ENCODE peak calls at places on chromosomes 12 and 14, in ten cellular contexts. I is A549, D is heart right ventricle, F is heart left ventricle, V is HCT116, Y is H9, A is mesendoderm, M is body of pancreas, T is left ventricle myocardium inferior, N is mesenchymal stem cell. R is an unnamed sample. For H3K4me1, the result is how much of the 10 kb centered on the place peaks cover.

GRCh38 chr14:87935081-87935828 is 57.7 kb downstream of the GALC start:
- DNase-seq in I (no peak), D (no peak), F (no peak), V (no peak), Y (no peak), A (no peak), M (no peak), T (no peak), N (no peak), R (no peak)

GRCh38 chr12:967641-968040 is 18.1 kb upstream of the RAD52 start:
- DNase-seq in I (no peak), D (no peak), F (no peak), V (no peak), Y (no peak), A (no peak), M (no peak), T (no peak), N (no peak), R (no peak)

GRCh38 chr12:127485528-127485927 is 781.4 kb upstream of the TMEM132C start:
- DNase-seq in I (peak), D (no peak), F (no peak), V (no peak), Y (no peak), A (peak), M (no peak), T (no peak), N (peak), R (peak)

GRCh38 chr14:105472496-105472991 is 2.1 kb upstream of the CRIP2 start:
- DNase-seq in I (no peak), D (peak), F (peak), V (no peak), Y (no peak), A (no peak), M (no peak), T (peak), N (no peak), R (no peak)

GRCh38 chr14:30573203-30573814 is 14.4 kb downstream of the G2E3 start:
- DNase-seq in I (peak), D (no peak), F (no peak), V (no peak), Y (no peak), A (no peak), M (no peak), T (no peak), N (peak), R (no peak)

GRCh38 chr12:102114212-102114611 is 5.7 kb downstream of the NUP37 start:
- DNase-seq in I (no peak), D (no peak), F (no peak), V (no peak), Y (no peak), A (no peak), M (no peak), T (no peak), N (no peak), R (no peak)

GRCh38 chr12:76455582-76456345 is 103.8 kb downstream of the OSBPL8 start:
- DNase-seq in I (peak), D (no peak), F (no peak), V (peak), Y (no peak), A (peak), M (no peak), T (no peak), N (peak), R (peak)

GRCh38 chr12:51700887-51701286 is 109.9 kb downstream of the SCN8A start:
- DNase-seq in I (no peak), D (no peak), F (no peak), V (no peak), Y (no peak), A (no peak), M (no peak), T (no peak), N (no peak), R (no peak)

GRCh38 chr12:10722905-10723866 is at the start of gene YBX3:
- DNase-seq in I (peak), D (peak), F (peak), V (peak), Y (peak), A (peak), M (peak), T (peak), N (peak), R (peak)

GRCh38 chr14:20551606-20552005 is 9.2 kb downstream of the RNASE9 start:
- DNase-seq in I (no peak), D (no peak), F (no peak), V (no peak), Y (peak), A (no peak), M (no peak), T (no peak), N (no peak), R (no peak)

GRCh38 chr12:81329088-81329487 is 251.2 kb downstream of the ACSS3 start:
- DNase-seq in I (peak), D (no peak), F (no peak), V (no peak), Y (peak), A (peak), M (no peak), T (no peak), N (peak), R (peak)

GRCh38 chr14:77275041-77275854 is 4.2 kb upstream of the NGB start:
- DNase-seq in I (no peak), D (no peak), F (no peak), V (no peak), Y (no peak), A (no peak), M (no peak), T (no peak), N (no peak), R (no peak)

GRCh38 chr14:99728981-99729451 is 44.9 kb downstream of the CYP46A1 start:
- DNase-seq in I (no peak), D (no peak), F (no peak), V (no peak), Y (no peak), A (no peak), M (peak), T (peak), N (no peak), R (no peak)

GRCh38 chr12:32437095-32437515 is 37.7 kb downstream of the FGD4 start:
- DNase-seq in I (peak), D (no peak), F (no peak), V (peak), Y (no peak), A (peak), M (no peak), T (no peak), N (peak), R (no peak)

DNA sequence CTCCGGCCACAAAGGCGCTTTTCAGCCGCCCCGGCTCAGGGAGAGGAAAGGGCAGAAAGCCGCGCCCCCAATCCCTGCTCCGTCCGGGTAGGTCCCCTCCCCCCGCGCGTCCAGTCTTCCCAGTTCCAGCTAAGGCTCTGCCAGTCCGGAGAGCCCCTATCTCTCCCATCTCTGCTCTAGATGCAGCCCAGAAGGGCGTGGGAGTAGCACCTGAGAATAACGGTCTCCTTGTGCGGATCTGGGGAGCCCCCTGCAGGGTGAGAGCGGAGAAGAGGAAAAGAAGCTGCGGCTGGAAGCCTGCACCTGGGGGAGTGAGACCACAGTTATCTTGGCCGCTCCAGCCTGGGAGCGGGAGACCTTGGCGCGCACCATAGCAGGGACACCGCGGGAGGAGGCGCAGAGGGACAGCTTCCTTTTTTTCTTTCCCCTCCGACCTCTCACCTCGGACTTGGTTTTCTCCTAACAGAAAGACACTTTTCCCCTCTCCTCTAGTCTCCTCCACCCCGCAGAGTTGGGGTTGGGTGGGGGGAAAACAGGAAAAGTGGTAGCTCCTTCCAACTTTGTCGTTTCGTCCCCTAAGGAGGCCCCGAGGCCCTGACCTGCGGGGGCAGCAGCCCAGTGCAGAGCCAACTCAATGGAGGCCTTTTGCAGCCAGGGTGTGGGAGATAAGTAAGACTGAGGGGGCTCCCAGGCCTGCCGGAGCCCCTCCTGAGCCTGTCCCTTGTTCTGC is 2.4 kb downstream of the DHH start:
- DNase-seq in I (peak), D (peak), F (peak), V (no peak), Y (peak), A (peak), M (peak), T (peak), N (peak), R (peak)
- H3K27ac ChIP-seq in I (peak), D (no peak), F (peak), V (no peak), Y (no peak), A (no peak), M (no peak), T (peak), N (no peak), R (no peak)

GRCh38 chr12:22163594-22163993 is 117.6 kb downstream of the CMAS start:
- DNase-seq in I (no peak), D (no peak), F (no peak), V (no peak), Y (no peak), A (no peak), M (no peak), T (no peak), N (no peak), R (no peak)

GRCh38 chr12:22160396-22161003 is 114.5 kb downstream of the CMAS start:
- DNase-seq in I (no peak), D (no peak), F (no peak), V (no peak), Y (no peak), A (no peak), M (no peak), T (no peak), N (no peak), R (no peak)

GRCh38 chr12:22169281-22169824 is 123.3 kb downstream of the CMAS start:
- DNase-seq in I (no peak), D (no peak), F (no peak), V (no peak), Y (no peak), A (no peak), M (no peak), T (no peak), N (no peak), R (no peak)

DNA sequence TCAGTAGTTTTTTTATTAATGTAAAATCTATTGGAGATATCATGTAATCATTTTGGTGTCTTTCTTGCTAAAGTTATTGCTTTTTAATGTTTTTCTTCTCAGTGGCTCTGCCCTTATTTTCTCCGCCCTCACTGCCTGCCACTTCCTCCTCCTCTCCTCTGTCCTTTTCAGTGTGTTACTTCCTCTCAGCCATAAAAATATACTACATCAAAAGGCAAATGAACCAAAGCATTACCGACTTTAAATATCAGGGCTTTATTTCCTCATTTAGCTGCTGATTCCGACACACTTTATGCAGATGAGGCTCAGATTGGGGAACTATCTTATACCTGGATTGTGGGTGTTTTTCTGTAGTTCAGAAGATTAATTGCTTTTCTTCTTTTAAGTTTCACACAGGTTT is 118.1 kb downstream of the CMAS start:
- DNase-seq in I (no peak), D (no peak), F (no peak), V (no peak), Y (no peak), A (no peak), M (no peak), T (no peak), N (no peak), R (no peak)
- H3K4me1 ChIP-seq in I (under half), D (under half), F (under half), V (under half), Y (under half), A (under half), M (under half), T (under half), N (under half), R (under half)

GRCh38 chr12:9240776-9241175 is 32.6 kb upstream of the PZP start:
- DNase-seq in I (no peak), D (no peak), F (no peak), V (no peak), Y (no peak), A (no peak), M (no peak), T (no peak), N (no peak), R (no peak)
- H3K27ac ChIP-seq in I (no peak), D (peak), F (peak), V (no peak), Y (no peak), A (no peak), M (no peak), T (peak), N (no peak), R (no peak)

DNA sequence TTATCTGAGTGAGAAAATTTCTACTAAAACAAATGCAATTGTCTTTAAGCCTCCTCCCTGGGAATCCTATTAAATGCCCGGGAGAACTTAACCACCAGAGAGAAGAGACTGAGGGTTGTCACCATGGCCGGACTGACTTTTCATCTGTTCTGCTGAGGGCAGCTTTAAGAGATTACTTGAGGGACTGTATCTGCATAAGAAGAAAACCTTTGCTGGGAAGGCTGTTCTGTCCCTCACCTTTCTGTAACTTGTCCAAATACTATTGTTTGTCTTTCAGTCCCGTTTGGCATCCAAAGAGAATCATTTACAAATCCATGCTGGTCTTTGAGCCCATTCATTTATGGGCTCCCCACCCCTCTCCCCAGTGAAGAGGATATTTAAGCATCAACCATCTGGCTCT is 306.3 kb upstream of the FLRT2 start:
- DNase-seq in I (no peak), D (no peak), F (no peak), V (no peak), Y (no peak), A (peak), M (no peak), T (no peak), N (no peak), R (no peak)
- H3K4me1 ChIP-seq in I (under half), D (under half), F (under half), V (under half), Y (under half), A (under half), M (under half), T (under half), N (under half), R (under half)

DNA sequence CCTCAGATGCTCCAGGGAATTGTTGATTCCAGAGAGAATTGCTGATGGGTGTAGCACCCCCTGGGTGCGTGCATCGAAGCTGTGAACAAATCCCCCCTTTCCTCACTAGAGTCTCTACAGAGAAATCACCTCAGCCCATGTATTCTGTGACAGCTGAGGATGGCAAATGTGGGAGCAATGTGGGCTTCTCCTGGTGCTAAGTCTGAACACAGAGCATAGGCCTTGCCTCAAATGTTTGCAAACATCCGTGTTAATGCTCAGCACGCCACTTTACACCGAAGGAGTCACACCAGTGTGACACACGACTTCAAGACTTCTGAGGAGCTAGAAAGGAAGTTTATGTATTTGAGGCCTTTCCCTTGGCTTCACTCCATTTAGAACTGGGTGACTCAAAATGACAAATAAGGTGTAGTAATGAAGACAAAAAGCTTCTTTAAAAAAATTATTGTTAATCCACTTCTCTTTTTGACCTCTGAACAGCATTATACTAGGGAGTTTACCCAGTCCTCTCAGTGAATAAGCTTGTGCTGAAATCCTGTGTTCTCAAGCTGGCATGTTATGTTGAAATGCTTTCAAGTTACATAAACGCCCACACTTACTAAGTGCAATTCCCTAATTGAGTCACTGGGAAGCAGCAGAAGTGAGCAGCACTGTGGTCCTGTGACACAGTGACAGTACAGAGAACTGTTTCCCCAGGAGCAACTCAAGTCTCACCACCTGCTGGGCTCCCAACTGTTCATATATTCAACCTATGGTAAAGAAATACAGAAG is 92.9 kb downstream of the FAR2 start:
- DNase-seq in I (no peak), D (no peak), F (no peak), V (peak), Y (no peak), A (peak), M (no peak), T (no peak), N (peak), R (peak)
- H3K27ac ChIP-seq in I (no peak), D (peak), F (peak), V (no peak), Y (no peak), A (no peak), M (no peak), T (peak), N (no peak), R (no peak)

DNA sequence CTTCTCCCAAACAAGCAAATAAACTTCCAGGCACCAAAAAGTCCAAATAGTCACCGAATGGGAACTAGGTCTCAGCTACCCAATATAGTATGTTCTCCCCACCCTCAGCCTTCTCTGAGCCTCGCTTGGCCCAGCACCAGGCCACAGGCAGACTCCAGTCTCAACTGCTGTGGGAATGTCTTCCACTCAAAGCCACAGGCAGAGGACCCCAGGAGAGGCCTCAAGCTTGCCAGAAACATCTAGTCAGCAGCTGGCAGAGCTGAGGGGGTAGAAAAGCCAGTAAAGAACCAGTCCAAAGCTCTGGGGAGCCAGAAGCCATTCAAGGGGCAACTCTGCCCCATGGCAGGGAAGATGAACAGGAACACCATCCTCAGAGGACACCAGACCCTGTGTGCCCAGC is 41.8 kb downstream of the FMNL3 start:
- DNase-seq in I (no peak), D (no peak), F (no peak), V (no peak), Y (no peak), A (no peak), M (no peak), T (no peak), N (no peak), R (no peak)
- H3K4me1 ChIP-seq in I (under half), D (half or more), F (under half), V (under half), Y (under half), A (under half), M (under half), T (half or more), N (under half), R (under half)

GRCh38 chr12:26368331-26368730 is 173.0 kb downstream of the SSPN start:
- DNase-seq in I (no peak), D (no peak), F (no peak), V (no peak), Y (no peak), A (no peak), M (no peak), T (no peak), N (no peak), R (no peak)

GRCh38 chr12:26369588-26369987 is 174.2 kb downstream of the SSPN start:
- DNase-seq in I (peak), D (no peak), F (no peak), V (no peak), Y (no peak), A (peak), M (no peak), T (no peak), N (peak), R (peak)

GRCh38 chr12:26373606-26374495 is 178.5 kb downstream of the SSPN start:
- DNase-seq in I (no peak), D (no peak), F (no peak), V (no peak), Y (no peak), A (no peak), M (no peak), T (no peak), N (peak), R (no peak)

GRCh38 chr12:26372856-26373255 is 177.5 kb downstream of the SSPN start:
- DNase-seq in I (no peak), D (no peak), F (no peak), V (no peak), Y (no peak), A (no peak), M (no peak), T (no peak), N (no peak), R (no peak)

DNA sequence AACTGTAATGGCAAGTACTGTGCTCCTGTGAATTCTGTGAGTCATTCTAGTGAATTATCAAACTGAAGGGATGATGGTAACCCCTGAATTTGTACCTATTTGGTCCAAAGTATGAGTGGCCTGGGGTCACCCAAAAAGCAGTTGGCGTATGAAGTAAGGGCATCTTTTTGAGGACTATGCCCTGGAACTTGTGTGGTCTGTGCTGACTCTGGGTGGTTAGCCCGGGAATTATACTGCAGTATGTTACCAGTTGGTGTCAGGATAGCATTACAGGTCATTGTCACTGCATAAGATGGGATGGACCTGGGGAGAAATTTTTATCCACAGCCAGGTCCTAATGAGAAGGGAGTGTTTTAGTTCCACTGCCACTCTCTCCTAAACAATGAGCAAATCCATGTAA is 174.7 kb downstream of the SSPN start:
- DNase-seq in I (no peak), D (no peak), F (no peak), V (no peak), Y (no peak), A (peak), M (no peak), T (no peak), N (no peak), R (no peak)
- H3K27ac ChIP-seq in I (peak), D (no peak), F (no peak), V (no peak), Y (no peak), A (no peak), M (no peak), T (no peak), N (no peak), R (no peak)

GRCh38 chr12:31280183-31280582 is 45.8 kb downstream of the SINHCAF start:
- DNase-seq in I (no peak), D (no peak), F (no peak), V (no peak), Y (no peak), A (no peak), M (no peak), T (no peak), N (no peak), R (no peak)
- H3K4me1 ChIP-seq in I (under half), D (under half), F (under half), V (under half), Y (under half), A (under half), M (under half), T (under half), N (under half), R (under half)

GRCh38 chr12:15708396-15709070 is 80.7 kb downstream of the EPS8 start:
- DNase-seq in I (no peak), D (no peak), F (no peak), V (no peak), Y (no peak), A (no peak), M (no peak), T (no peak), N (no peak), R (no peak)
- H3K27ac ChIP-seq in I (no peak), D (no peak), F (no peak), V (no peak), Y (no peak), A (no peak), M (no peak), T (no peak), N (no peak), R (no peak)

R was measured in A673.